ENCODE peak calls at places on chromosome 17, in four cellular contexts. One of them, this sample, is unnamed.

GRCh38 chr17:17937958-17938357 is 34.2 kb downstream of the TOM1L2 start:
- DNase-seq in H1: no peak
- DNase-seq in GM12878: no peak
- DNase-seq in SK-N-SH: no peak
- DNase-seq in this sample: no peak

GRCh38 chr17:29150191-29150590 is 30.0 kb downstream of the MYO18A start:
- DNase-seq in SK-N-SH: no peak
- DNase-seq in GM12878: no peak
- DNase-seq in H1: no peak
- DNase-seq in this sample: no peak

GRCh38 chr17:3665834-3666233 is 2.5 kb downstream of the TAX1BP3 start:
- DNase-seq in GM12878: no peak
- DNase-seq in SK-N-SH: no peak
- DNase-seq in H1: no peak
- DNase-seq in this sample: no peak

GRCh38 chr17:57011482-57012015 is 33.6 kb downstream of the SCPEP1 start:
- DNase-seq in SK-N-SH: no peak
- DNase-seq in GM12878: no peak
- DNase-seq in H1: no peak
- DNase-seq in this sample: no peak

GRCh38 chr17:38674013-38674748 is 576 bp downstream of the EPOP start:
- DNase-seq in H1: no peak
- DNase-seq in SK-N-SH: peak; percentile 81
- DNase-seq in GM12878: no peak
- DNase-seq in this sample: peak; percentile 35

GRCh38 chr17:65814418-65814817 is 253.0 kb upstream of the AXIN2 start:
- DNase-seq in H1: no peak
- DNase-seq in GM12878: no peak
- DNase-seq in SK-N-SH: no peak
- DNase-seq in this sample: no peak

GRCh38 chr17:78748048-78748729 is 33.9 kb downstream of the CYTH1 start:
- DNase-seq in SK-N-SH: no peak
- DNase-seq in H1: no peak
- DNase-seq in GM12878: no peak
- DNase-seq in this sample: no peak

GRCh38 chr17:28864991-28865849 is 10.4 kb downstream of the ERAL1 start:
- DNase-seq in GM12878: no peak
- DNase-seq in H1: no peak
- DNase-seq in SK-N-SH: no peak
- DNase-seq in this sample: no peak

GRCh38 chr17:17749025-17749772 is 67.9 kb downstream of the RAI1 start:
- DNase-seq in GM12878: no peak
- DNase-seq in H1: no peak
- DNase-seq in SK-N-SH: peak; percentile 81
- DNase-seq in this sample: no peak

GRCh38 chr17:17125136-17126084 is 80.7 kb downstream of the PLD6 start:
- DNase-seq in H1: no peak
- DNase-seq in GM12878: no peak
- DNase-seq in SK-N-SH: peak; percentile 72
- DNase-seq in this sample: no peak

GRCh38 chr17:76265624-76266243 is 586 bp downstream of the UBALD2 start:
- DNase-seq in H1: no peak
- DNase-seq in SK-N-SH: peak; percentile 84
- DNase-seq in GM12878: no peak
- DNase-seq in this sample: no peak

GRCh38 chr17:1783271-1783670 is 21.4 kb downstream of the SERPINF1 start:
- DNase-seq in SK-N-SH: no peak
- DNase-seq in GM12878: no peak
- DNase-seq in H1: no peak
- DNase-seq in this sample: no peak

GRCh38 chr17:1776328-1776727 is 14.5 kb downstream of the SERPINF1 start:
- DNase-seq in H1: no peak
- DNase-seq in GM12878: no peak
- DNase-seq in SK-N-SH: no peak
- DNase-seq in this sample: no peak

GRCh38 chr17:1782171-1782567 is 20.3 kb downstream of the SERPINF1 start:
- DNase-seq in SK-N-SH: no peak
- DNase-seq in H1: no peak
- DNase-seq in GM12878: no peak
- DNase-seq in this sample: no peak

GRCh38 chr17:1776857-1777256 is 15.0 kb downstream of the SERPINF1 start:
- DNase-seq in H1: no peak
- DNase-seq in SK-N-SH: no peak
- DNase-seq in GM12878: no peak
- DNase-seq in this sample: no peak

GRCh38 chr17:1779571-1780074 is 17.8 kb downstream of the SERPINF1 start:
- DNase-seq in SK-N-SH: peak; percentile 44
- DNase-seq in H1: no peak
- DNase-seq in GM12878: no peak
- DNase-seq in this sample: no peak
- TF ChIP-seq POLR2AphosphoS5 in SK-N-SH: peak; percentile 40
- TF ChIP-seq POLR2AphosphoS5 in H1: no peak
- TF ChIP-seq POLR2AphosphoS5 in GM12878: no peak
- TF ChIP-seq POLR2AphosphoS5 in this sample: no peak

GRCh38 chr17:79924639-79924976 is 85.4 kb upstream of the CBX4 start:
- DNase-seq in SK-N-SH: no peak
- DNase-seq in GM12878: no peak
- DNase-seq in H1: no peak
- DNase-seq in this sample: no peak

GRCh38 chr17:79926002-79926307 is 86.7 kb upstream of the CBX4 start:
- DNase-seq in SK-N-SH: no peak
- DNase-seq in H1: no peak
- DNase-seq in GM12878: no peak
- DNase-seq in this sample: no peak

GRCh38 chr17:79922798-79923197 is 83.6 kb upstream of the CBX4 start:
- DNase-seq in SK-N-SH: no peak
- DNase-seq in H1: no peak
- DNase-seq in GM12878: no peak
- DNase-seq in this sample: no peak

GRCh38 chr17:79925242-79925957 is 86.2 kb upstream of the CBX4 start:
- DNase-seq in GM12878: no peak
- DNase-seq in SK-N-SH: no peak
- DNase-seq in H1: no peak
- DNase-seq in this sample: no peak

GRCh38 chr17:79923974-79924638 is 84.9 kb upstream of the CBX4 start:
- DNase-seq in H1: peak; percentile 50
- DNase-seq in GM12878: no peak
- DNase-seq in SK-N-SH: peak; percentile 78
- DNase-seq in this sample: no peak
- TF ChIP-seq TAF1 in H1: no peak
- TF ChIP-seq TAF1 in GM12878: no peak
- TF ChIP-seq TAF1 in SK-N-SH: no peak
- TF ChIP-seq TAF1 in this sample: no peak

DNA sequence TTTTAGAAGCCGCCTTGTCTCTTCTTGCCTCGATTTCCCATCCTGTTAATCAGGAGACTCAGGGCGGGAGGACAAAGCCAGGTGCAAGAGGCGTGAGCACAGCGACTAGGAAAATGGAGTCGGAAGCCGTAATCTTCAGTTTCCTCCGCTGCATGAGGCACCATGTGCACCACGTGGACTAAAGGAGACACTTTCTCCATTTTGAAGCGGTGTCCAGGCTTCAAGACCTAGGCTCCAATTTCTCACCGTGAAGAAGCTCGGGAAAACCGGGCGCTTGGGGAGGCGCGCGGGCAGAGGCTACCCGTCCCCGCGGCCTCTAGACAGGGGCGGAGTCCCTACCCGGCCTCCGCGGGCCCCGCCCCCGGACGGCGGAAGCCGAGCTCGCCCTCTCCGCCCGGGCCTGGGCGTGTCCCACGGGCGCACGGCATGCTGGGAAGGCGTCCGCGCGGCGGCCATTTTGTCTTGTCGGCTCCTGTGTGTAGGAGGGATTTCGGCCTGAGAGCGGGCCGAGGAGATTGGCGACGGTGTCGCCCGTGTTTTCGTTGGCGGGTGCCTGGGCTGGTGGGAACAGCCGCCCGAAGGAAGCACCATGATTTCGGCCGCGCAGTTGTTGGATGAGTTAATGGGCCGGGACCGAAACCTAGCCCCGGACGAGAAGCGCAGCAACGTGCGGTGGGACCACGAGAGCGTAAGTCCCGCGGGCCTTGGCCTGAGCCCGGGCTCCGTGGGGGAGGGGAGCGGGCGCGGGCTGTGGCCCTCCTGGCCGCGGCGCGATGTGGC is at the start of gene LUC7L3:
- DNase-seq in H1: peak; percentile 73
- DNase-seq in GM12878: peak; percentile 71
- DNase-seq in SK-N-SH: peak; percentile 100
- DNase-seq in this sample: peak; percentile 96
- TF ChIP-seq POLR2AphosphoS5 in H1: peak; percentile 83
- TF ChIP-seq POLR2AphosphoS5 in GM12878: peak; percentile 97
- TF ChIP-seq POLR2AphosphoS5 in SK-N-SH: peak; percentile 98
- TF ChIP-seq POLR2AphosphoS5 in this sample: peak; percentile 96

DNA sequence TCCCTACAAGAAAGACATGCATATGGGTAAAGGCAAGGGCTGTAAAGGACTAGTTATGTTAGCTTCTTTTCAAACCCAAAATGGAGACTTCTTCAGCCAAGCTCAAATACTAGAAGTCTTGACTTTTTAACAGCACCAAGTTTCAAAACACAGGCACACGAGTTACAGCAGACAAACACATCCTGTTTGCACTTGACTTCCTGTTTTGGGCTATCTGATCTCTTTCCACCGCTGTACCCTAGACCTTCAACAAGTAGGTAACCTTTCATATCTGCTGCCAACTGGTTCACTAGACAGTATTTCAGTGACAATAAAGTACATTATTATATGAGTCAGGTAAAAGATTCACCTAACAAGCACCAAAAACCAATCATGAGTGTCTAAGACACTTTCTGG is 12.3 kb downstream of the RFFL start:
- DNase-seq in GM12878: no peak
- DNase-seq in SK-N-SH: no peak
- DNase-seq in H1: no peak
- DNase-seq in this sample: peak; percentile 26
- TF ChIP-seq TAF1 in GM12878: no peak
- TF ChIP-seq TAF1 in SK-N-SH: no peak
- TF ChIP-seq TAF1 in H1: no peak
- TF ChIP-seq TAF1 in this sample: no peak

DNA sequence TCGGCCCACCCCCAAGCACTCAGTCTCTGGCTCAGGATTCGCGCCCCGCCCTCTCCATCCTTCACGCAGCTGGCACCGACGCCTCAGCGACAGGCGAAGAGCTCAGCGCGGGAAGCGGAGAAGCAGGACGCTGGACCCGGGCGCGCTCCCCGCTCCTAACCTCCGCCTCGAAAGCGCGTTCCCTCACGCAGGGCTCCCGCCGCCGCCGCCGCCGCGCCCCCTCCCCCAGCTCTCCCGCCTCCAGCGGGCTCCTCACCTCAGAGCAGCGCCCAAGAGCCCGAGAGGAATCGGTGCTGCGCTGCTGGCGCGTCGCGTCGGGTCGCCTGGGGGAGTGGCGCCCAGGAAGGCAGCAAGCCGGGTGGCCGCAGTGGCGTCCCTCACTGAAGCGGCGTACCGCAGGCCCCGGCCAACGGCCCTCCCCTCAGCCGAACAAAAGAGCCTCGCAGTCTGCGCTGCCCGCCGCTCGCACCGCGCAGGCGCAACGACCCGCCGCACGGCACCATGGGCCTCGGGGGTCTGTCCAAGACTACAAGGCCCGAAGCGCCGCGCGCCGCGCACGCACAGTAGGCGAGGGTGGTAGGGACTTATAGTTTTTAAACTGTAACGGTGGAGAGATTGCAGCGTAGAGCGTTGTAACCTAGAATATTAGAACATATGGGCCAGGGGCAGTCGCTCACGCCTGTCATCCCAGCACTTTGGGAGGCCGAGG is at the start of gene CBX1:
- DNase-seq in GM12878: peak; percentile 89
- DNase-seq in H1: peak; percentile 92
- DNase-seq in SK-N-SH: peak; percentile 98
- DNase-seq in this sample: peak; percentile 85
- TF ChIP-seq POLR2AphosphoS5 in GM12878: no peak
- TF ChIP-seq POLR2AphosphoS5 in H1: peak; percentile 56
- TF ChIP-seq POLR2AphosphoS5 in SK-N-SH: peak; percentile 74
- TF ChIP-seq POLR2AphosphoS5 in this sample: no peak

GRCh38 chr17:33401253-33401652 is 108.2 kb upstream of the ASIC2 start:
- DNase-seq in GM12878: no peak
- DNase-seq in SK-N-SH: no peak
- DNase-seq in H1: no peak
- DNase-seq in this sample: no peak

GRCh38 chr17:33398386-33398785 is 105.3 kb upstream of the ASIC2 start:
- DNase-seq in H1: no peak
- DNase-seq in GM12878: no peak
- DNase-seq in SK-N-SH: no peak
- DNase-seq in this sample: no peak

GRCh38 chr17:33396818-33397217 is 103.7 kb upstream of the ASIC2 start:
- DNase-seq in H1: no peak
- DNase-seq in GM12878: no peak
- DNase-seq in SK-N-SH: no peak
- DNase-seq in this sample: no peak
- TF ChIP-seq TAF1 in H1: no peak
- TF ChIP-seq TAF1 in GM12878: no peak
- TF ChIP-seq TAF1 in SK-N-SH: no peak
- TF ChIP-seq TAF1 in this sample: no peak

DNA sequence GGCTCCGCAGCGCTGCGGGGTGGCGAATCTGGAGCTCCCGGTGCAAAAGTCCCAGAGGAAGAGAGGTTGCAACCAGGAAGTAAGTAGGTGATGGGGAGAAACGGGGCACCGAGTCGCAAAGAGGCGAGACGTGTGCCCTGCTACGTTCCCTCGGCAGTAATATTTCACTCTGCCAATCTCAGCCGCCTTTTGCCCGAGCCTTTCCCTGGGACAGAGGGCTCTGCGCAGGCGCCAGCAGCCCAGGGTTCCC is at the start of gene NR1D1:
- DNase-seq in SK-N-SH: no peak
- DNase-seq in H1: no peak
- DNase-seq in GM12878: no peak
- DNase-seq in this sample: no peak
- TF ChIP-seq POLR2AphosphoS5 in SK-N-SH: peak; percentile 86
- TF ChIP-seq POLR2AphosphoS5 in H1: no peak
- TF ChIP-seq POLR2AphosphoS5 in GM12878: no peak
- TF ChIP-seq POLR2AphosphoS5 in this sample: no peak

This sample was measured in GM12891.